ENCODE peak calls at places on chromosome 4, in seven cellular contexts. D is left lung, U is right lobe of liver, T is astrocyte, I is tibial nerve, S is mammary epithelial cell, H is uterus. R is an unnamed sample.

GRCh38 chr4:128718793-128719192 is 90.7 kb upstream of the JADE1 start:
- DNase-seq in D (no peak), U (no peak), T (peak; percentile 88), I (no peak), S (no peak), H (no peak), R (no peak)

GRCh38 chr4:2078584-2078983 is 19.5 kb downstream of the NAT8L start:
- DNase-seq in D (no peak), U (no peak), T (no peak), I (no peak), S (no peak), H (no peak), R (peak; percentile 12)

GRCh38 chr4:177008071-177008835 is 215.5 kb upstream of the VEGFC start:
- DNase-seq in D (no peak), U (no peak), T (peak; percentile 71), I (no peak), S (peak; percentile 82), H (no peak), R (no peak)

GRCh38 chr4:78047366-78047765 is 9.8 kb upstream of the FRAS1 start:
- DNase-seq in D (no peak), U (no peak), T (no peak), I (no peak), S (no peak), H (no peak), R (no peak)

GRCh38 chr4:31714238-31714637 is 994.1 kb downstream of the PCDH7 start:
- DNase-seq in D (no peak), U (no peak), T (no peak), I (no peak), S (no peak), H (no peak), R (no peak)

GRCh38 chr4:80751200-80751599 is 279.3 kb upstream of the BMP3 start:
- DNase-seq in D (no peak), U (no peak), T (no peak), I (no peak), S (no peak), H (no peak), R (no peak)

GRCh38 chr4:86977621-86978184 is 42.9 kb downstream of the AFF1 start:
- DNase-seq in D (no peak), U (no peak), T (peak; percentile 78), I (no peak), S (peak; percentile 99), H (no peak), R (no peak)

GRCh38 chr4:118797558-118798142 is 38.3 kb downstream of the SEC24D start:
- DNase-seq in D (no peak), U (no peak), T (peak; percentile 46), I (no peak), S (no peak), H (no peak), R (no peak)

GRCh38 chr4:4225915-4226605 is 669 bp downstream of the OTOP1 start:
- DNase-seq in D (no peak), U (no peak), T (no peak), I (no peak), S (no peak), H (no peak), R (no peak)
- H3K27me3 ChIP-seq in D (peaks cover 29% of the 10 kb centered on the region), U (no peaks in the 10 kb centered on the region), T (peaks cover 34% of the 10 kb centered on the region), I (no peaks in the 10 kb centered on the region), S (peaks cover 35% of the 10 kb centered on the region), H (no peaks in the 10 kb centered on the region), R (no peaks in the 10 kb centered on the region)

DNA sequence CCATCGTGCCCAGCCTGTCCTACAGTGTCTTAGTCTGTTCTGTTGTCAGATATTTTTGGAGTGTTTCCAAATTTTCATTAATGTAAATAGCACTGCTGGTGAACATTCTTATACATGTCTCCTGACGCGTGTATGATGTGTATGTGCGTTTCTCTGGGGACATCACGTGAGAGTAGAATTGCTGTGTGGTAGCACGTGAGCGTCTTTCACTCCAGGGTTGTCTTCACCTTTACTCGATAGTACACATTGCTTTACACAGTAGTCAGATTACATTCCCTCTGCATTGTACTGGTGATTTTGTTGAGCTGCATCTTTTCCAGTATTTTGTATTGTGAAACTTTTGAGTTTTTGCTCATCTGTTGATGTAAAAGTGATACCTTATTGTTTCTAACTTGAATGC is 60.0 kb downstream of the ARHGAP10 start:
- DNase-seq in D (no peak), U (no peak), T (no peak), I (no peak), S (no peak), H (no peak), R (no peak)
- H3K4me1 ChIP-seq in D (peaks cover 25% of the 10 kb centered on the region), U (no peaks in the 10 kb centered on the region), T (peaks cover 13% of the 10 kb centered on the region), I (peaks cover 32% of the 10 kb centered on the region), S (peaks cover 26% of the 10 kb centered on the region), H (no peaks in the 10 kb centered on the region), R (peaks cover 17% of the 10 kb centered on the region)

GRCh38 chr4:138110815-138111214 is 131.3 kb downstream of the SLC7A11 start:
- DNase-seq in D (no peak), U (no peak), T (peak; percentile 18), I (no peak), S (peak; percentile 46), H (no peak), R (no peak)
- H3K27ac ChIP-seq in D (no peak overlapping the region), U (no peak overlapping the region), T (peak overlapping the region; percentile 34), I (no peak overlapping the region), S (peak overlapping the region; percentile 22), H (no peak overlapping the region), R (no peak overlapping the region)

DNA sequence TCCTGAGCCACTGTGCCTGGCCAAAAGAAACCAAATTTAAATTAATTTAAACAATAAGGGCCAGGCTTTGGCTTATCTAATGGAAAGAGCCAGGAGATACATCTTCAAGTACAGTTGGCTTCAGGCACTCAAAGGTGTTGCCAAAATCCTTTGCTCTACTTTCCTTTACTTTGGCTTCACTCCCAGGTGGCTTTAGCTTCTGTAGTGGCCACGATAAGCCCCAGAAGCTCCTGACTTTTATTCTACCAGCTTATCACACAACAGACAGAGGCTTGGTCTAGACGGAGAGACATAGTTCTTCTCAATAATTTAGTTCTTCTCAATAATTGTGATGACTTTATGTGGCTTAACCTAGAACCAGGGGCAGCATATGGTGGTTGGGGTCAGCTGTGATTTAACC is 211.2 kb upstream of the LNX1 start:
- DNase-seq in D (no peak), U (no peak), T (no peak), I (no peak), S (no peak), H (no peak), R (no peak)
- H3K27me3 ChIP-seq in D (no peaks in the 10 kb centered on the region), U (no peaks in the 10 kb centered on the region), T (peaks cover 2% of the 10 kb centered on the region), I (no peaks in the 10 kb centered on the region), S (no peaks in the 10 kb centered on the region), H (no peaks in the 10 kb centered on the region), R (no peaks in the 10 kb centered on the region)

GRCh38 chr4:38665846-38666490 is 2.0 kb downstream of the KLF3 start:
- DNase-seq in D (no peak), U (no peak), T (no peak), I (no peak), S (no peak), H (no peak), R (no peak)
- H3K4me1 ChIP-seq in D (peaks cover 74% of the 10 kb centered on the region), U (peaks cover 28% of the 10 kb centered on the region), T (peaks cover 41% of the 10 kb centered on the region), I (peaks cover 40% of the 10 kb centered on the region), S (peaks cover 31% of the 10 kb centered on the region), H (peaks cover 20% of the 10 kb centered on the region), R (peaks cover 37% of the 10 kb centered on the region)

DNA sequence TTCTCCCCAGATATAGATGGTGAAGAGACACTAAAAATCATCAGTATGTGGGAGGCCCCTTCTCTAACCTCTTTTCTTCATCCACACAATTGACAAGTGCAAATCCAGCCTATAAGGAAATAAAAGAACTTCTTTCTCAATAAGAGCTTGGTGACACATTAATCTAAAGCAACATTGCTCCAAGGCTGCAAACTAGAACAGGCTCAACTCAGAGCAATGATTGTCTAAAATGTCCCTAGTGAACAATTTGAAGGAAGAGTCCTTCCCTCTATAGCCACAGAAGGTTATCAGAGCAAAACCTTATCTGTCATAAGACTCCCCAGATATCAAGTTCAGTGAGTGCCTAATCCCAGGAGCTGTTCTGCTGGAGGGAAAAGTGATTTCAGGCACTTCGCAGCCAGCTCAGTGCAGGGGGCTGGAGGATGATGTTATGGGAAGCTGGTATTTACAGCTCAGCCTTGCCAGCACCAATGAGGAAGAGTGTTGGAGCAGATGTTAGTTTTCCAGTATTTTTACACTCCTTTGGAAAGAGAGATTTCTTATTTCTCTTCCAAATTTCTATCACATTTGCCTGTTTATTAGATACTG is 497.5 kb downstream of the INPP4B start:
- DNase-seq in D (no peak), U (no peak), T (no peak), I (no peak), S (no peak), H (no peak), R (no peak)
- H3K27ac ChIP-seq in D (no peak overlapping the region), U (no peak overlapping the region), T (no peak overlapping the region), I (no peak overlapping the region), S (no peak overlapping the region), H (no peak overlapping the region), R (no peak overlapping the region)

GRCh38 chr4:53785996-53786395 is 194.7 kb upstream of the LNX1 start:
- DNase-seq in D (no peak), U (no peak), T (no peak), I (no peak), S (no peak), H (no peak), R (no peak)
- H3K27me3 ChIP-seq in D (no peaks in the 10 kb centered on the region), U (no peaks in the 10 kb centered on the region), T (no peaks in the 10 kb centered on the region), I (no peaks in the 10 kb centered on the region), S (no peaks in the 10 kb centered on the region), H (no peaks in the 10 kb centered on the region), R (no peaks in the 10 kb centered on the region)

DNA sequence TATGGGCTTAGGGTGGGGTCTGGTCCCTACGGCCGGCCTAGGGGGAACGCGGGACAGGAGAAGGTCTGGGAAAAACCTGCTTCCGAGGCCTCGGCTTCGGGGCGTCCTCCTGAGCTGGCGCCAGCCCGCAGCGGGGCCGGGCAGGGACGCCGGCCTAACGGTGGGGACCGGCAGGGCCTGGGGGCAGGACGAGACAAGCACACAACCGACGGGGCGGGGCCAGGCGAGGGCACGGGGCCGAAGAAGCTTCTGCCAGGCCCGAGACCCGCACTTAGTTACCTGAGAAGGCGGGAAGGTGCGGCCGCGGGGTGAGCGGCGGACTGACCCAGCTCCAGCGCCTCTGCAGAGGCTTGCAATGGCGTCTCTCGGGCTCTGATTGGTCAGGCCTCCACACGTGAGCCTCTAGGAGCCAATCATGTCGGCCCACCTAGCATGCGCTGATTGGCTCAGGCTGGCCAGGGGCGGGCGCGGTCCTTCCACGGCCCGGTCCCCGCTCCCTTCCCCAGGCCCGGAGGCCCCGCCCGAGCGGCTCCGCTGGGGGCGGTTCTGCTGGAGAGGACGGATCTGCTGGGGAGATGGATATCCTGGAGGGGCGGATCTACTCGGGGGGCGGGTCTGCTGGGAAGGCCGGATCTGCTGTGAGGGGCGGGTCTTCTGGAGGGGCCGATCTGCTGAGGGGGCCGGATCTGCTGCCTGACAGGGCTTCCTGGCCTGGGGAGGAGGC is 44.3 kb downstream of the CPLX1 start:
- DNase-seq in D (peak; percentile 100), U (peak; percentile 99), T (peak; percentile 95), I (peak; percentile 98), S (peak; percentile 100), H (peak; percentile 99), R (peak; percentile 99)
- H3K4me1 ChIP-seq in D (peaks cover 66% of the 10 kb centered on the region), U (peaks cover 22% of the 10 kb centered on the region), T (peaks cover 13% of the 10 kb centered on the region), I (peaks cover 34% of the 10 kb centered on the region), S (peaks cover 17% of the 10 kb centered on the region), H (peaks cover 20% of the 10 kb centered on the region), R (peaks cover 23% of the 10 kb centered on the region)

R was measured in testis.